ENCODE peak calls at places on chromosome 6, in four cellular contexts. One of them, this sample, is unnamed.

GRCh38 chr6:118565317-118565960 is 17.3 kb downstream of the PLN start:
- DNase-seq in EH: no peak
- DNase-seq in iPS-NIHi11: peak
- DNase-seq in BJ: no peak
- DNase-seq in this sample: peak

GRCh38 chr6:83153958-83154357 is 39.1 kb downstream of the PGM3 start:
- DNase-seq in EH: peak
- DNase-seq in iPS-NIHi11: no peak
- DNase-seq in BJ: no peak
- DNase-seq in this sample: no peak

GRCh38 chr6:111793711-111794111 is 79.5 kb downstream of the FYN start:
- DNase-seq in EH: no peak
- DNase-seq in iPS-NIHi11: no peak
- DNase-seq in BJ: no peak
- DNase-seq in this sample: no peak

GRCh38 chr6:111669326-111669725 is 63.6 kb upstream of the TRAF3IP2 start:
- DNase-seq in EH: no peak
- DNase-seq in iPS-NIHi11: no peak
- DNase-seq in BJ: no peak
- DNase-seq in this sample: no peak

GRCh38 chr6:63816979-63817436 is 181.4 kb downstream of the PHF3 start:
- DNase-seq in EH: peak
- DNase-seq in iPS-NIHi11: peak
- DNase-seq in BJ: no peak
- DNase-seq in this sample: peak

GRCh38 chr6:99711302-99711701 is 104.7 kb downstream of the PRDM13 start:
- DNase-seq in EH: no peak
- DNase-seq in iPS-NIHi11: no peak
- DNase-seq in BJ: no peak
- DNase-seq in this sample: no peak

GRCh38 chr6:117960906-117961700 is 54.0 kb downstream of the SLC35F1 start:
- DNase-seq in EH: no peak
- DNase-seq in iPS-NIHi11: no peak
- DNase-seq in BJ: no peak
- DNase-seq in this sample: no peak

GRCh38 chr6:49326337-49326736 is 136.7 kb downstream of the MMUT start:
- DNase-seq in EH: peak
- DNase-seq in iPS-NIHi11: no peak
- DNase-seq in BJ: peak
- DNase-seq in this sample: peak

GRCh38 chr6:44671333-44671732 is 283.8 kb downstream of the CDC5L start:
- DNase-seq in EH: no peak
- DNase-seq in iPS-NIHi11: no peak
- DNase-seq in BJ: no peak
- DNase-seq in this sample: no peak

GRCh38 chr6:143052282-143052681 is 8.4 kb upstream of the AIG1 start:
- DNase-seq in EH: no peak
- DNase-seq in iPS-NIHi11: no peak
- DNase-seq in BJ: no peak
- DNase-seq in this sample: no peak

GRCh38 chr6:152318278-152318677 is 318.9 kb downstream of the SYNE1 start:
- DNase-seq in EH: no peak
- DNase-seq in iPS-NIHi11: no peak
- DNase-seq in BJ: no peak
- DNase-seq in this sample: peak

GRCh38 chr6:133894795-133895401 is 6.0 kb downstream of the TCF21 start:
- DNase-seq in EH: no peak
- DNase-seq in iPS-NIHi11: no peak
- DNase-seq in BJ: no peak
- DNase-seq in this sample: no peak

GRCh38 chr6:3385660-3386151 is 71.1 kb downstream of the SLC22A23 start:
- DNase-seq in EH: no peak
- DNase-seq in iPS-NIHi11: no peak
- DNase-seq in BJ: no peak
- DNase-seq in this sample: no peak

GRCh38 chr6:48150701-48151100 is 39.7 kb upstream of the PTCHD4 start:
- DNase-seq in EH: no peak
- DNase-seq in iPS-NIHi11: no peak
- DNase-seq in BJ: no peak
- DNase-seq in this sample: no peak

GRCh38 chr6:7629321-7629720 is 39.3 kb downstream of the SNRNP48 start:
- DNase-seq in EH: no peak
- DNase-seq in iPS-NIHi11: no peak
- DNase-seq in BJ: no peak
- DNase-seq in this sample: peak

GRCh38 chr6:7219310-7219709 is 93.7 kb downstream of the SSR1 start:
- DNase-seq in EH: peak
- DNase-seq in iPS-NIHi11: no peak
- DNase-seq in BJ: no peak
- DNase-seq in this sample: peak

GRCh38 chr6:163311830-163312229 is 102.7 kb upstream of the QKI start:
- DNase-seq in EH: no peak
- DNase-seq in iPS-NIHi11: no peak
- DNase-seq in BJ: no peak
- DNase-seq in this sample: peak

GRCh38 chr6:15338462-15338861 is 92.6 kb downstream of the JARID2 start:
- DNase-seq in EH: no peak
- DNase-seq in iPS-NIHi11: no peak
- DNase-seq in BJ: no peak
- DNase-seq in this sample: no peak

GRCh38 chr6:41733707-41734665 is 1.4 kb downstream of the TFEB start:
- DNase-seq in EH: peak
- DNase-seq in iPS-NIHi11: peak
- DNase-seq in BJ: no peak
- DNase-seq in this sample: peak

GRCh38 chr6:15855311-15855710 is 192.5 kb upstream of the DTNBP1 start:
- DNase-seq in EH: no peak
- DNase-seq in iPS-NIHi11: peak
- DNase-seq in BJ: no peak
- DNase-seq in this sample: no peak

GRCh38 chr6:82216549-82216948 is 31.0 kb downstream of the IBTK start:
- DNase-seq in EH: no peak
- DNase-seq in iPS-NIHi11: no peak
- DNase-seq in BJ: no peak
- DNase-seq in this sample: no peak

GRCh38 chr6:106789436-106790145 is 160.2 kb downstream of the QRSL1 start:
- DNase-seq in EH: no peak
- DNase-seq in iPS-NIHi11: no peak
- DNase-seq in BJ: no peak
- DNase-seq in this sample: peak

GRCh38 chr6:30515967-30516753 is 26.9 kb downstream of the HLA-E start:
- DNase-seq in EH: peak
- DNase-seq in iPS-NIHi11: peak
- DNase-seq in BJ: peak
- DNase-seq in this sample: peak

GRCh38 chr6:111922454-111923297 is 49.4 kb upstream of the FYN start:
- DNase-seq in EH: peak
- DNase-seq in iPS-NIHi11: no peak
- DNase-seq in BJ: no peak
- DNase-seq in this sample: peak